ENCODE peak calls at places on chromosomes 1 and 21, in five cellular contexts. T, A, E, V and B are unnamed samples.
A peak's percentile ranks its signal among the peaks of the same experiment; 100 is the strongest.

GRCh38 chr1:33960496-33960895 is 96.6 kb downstream of the HMGB4 start:
- DNase-seq in T (no peak), A (no peak), E (no peak), V (no peak), B (no peak)

GRCh38 chr1:94821636-94822305 is 1.6 kb downstream of the SLC44A3 start:
- DNase-seq in T (no peak), A (no peak), E (no peak), V (no peak), B (no peak)

GRCh38 chr1:246297314-246298273 is 209.5 kb downstream of the SMYD3 start:
- DNase-seq in T (no peak), A (no peak), E (no peak), V (no peak), B (no peak)

GRCh38 chr1:187928717-187929116 is 1100.0 kb downstream of the PLA2G4A start:
- DNase-seq in T (no peak), A (no peak), E (no peak), V (no peak), B (no peak)

GRCh38 chr21:46555678-46556077 is 49.2 kb downstream of the S100B start:
- DNase-seq in T (no peak), A (no peak), E (no peak), V (no peak), B (peak; percentile 58)

GRCh38 chr21:41924355-41924754 is 29.5 kb downstream of the C2CD2 start:
- DNase-seq in T (no peak), A (no peak), E (no peak), V (no peak), B (no peak)

GRCh38 chr21:29933088-29933487 is 6.7 kb downstream of the GRIK1 start:
- DNase-seq in T (no peak), A (no peak), E (no peak), V (no peak), B (no peak)

GRCh38 chr1:201786824-201787223 is 42.1 kb upstream of the IPO9 start:
- DNase-seq in T (no peak), A (no peak), E (no peak), V (no peak), B (peak; percentile 90)

GRCh38 chr1:18491168-18491567 is 10.4 kb downstream of the KLHDC7A start:
- DNase-seq in T (no peak), A (no peak), E (peak; percentile 7), V (no peak), B (no peak)

GRCh38 chr1:153680120-153680403 is 1.6 kb downstream of the NPR1 start:
- DNase-seq in T (no peak), A (no peak), E (peak; percentile 59), V (no peak), B (no peak)

GRCh38 chr1:84300501-84300900 is 1.0 kb upstream of the SAMD13 start:
- DNase-seq in T (no peak), A (no peak), E (no peak), V (no peak), B (no peak)

GRCh38 chr1:37410815-37411214 is 63.6 kb upstream of the ZC3H12A start:
- DNase-seq in T (no peak), A (no peak), E (peak; percentile 93), V (no peak), B (no peak)

GRCh38 chr1:51310871-51311613 is 19.3 kb downstream of the TTC39A start:
- DNase-seq in T (no peak), A (no peak), E (peak; percentile 38), V (no peak), B (no peak)

GRCh38 chr1:185733818-185734709 is at the start of gene HMCN1:
- DNase-seq in T (no peak), A (no peak), E (peak; percentile 95), V (peak; percentile 54), B (peak; percentile 87)

GRCh38 chr1:27951396-27951795 is 8.4 kb upstream of the XKR8 start:
- DNase-seq in T (no peak), A (no peak), E (no peak), V (no peak), B (no peak)

GRCh38 chr21:35400233-35400939 is 351.3 kb upstream of the RUNX1 start:
- DNase-seq in T (peak; percentile 77), A (no peak), E (peak; percentile 57), V (peak; percentile 32), B (no peak)

GRCh38 chr1:162719678-162720077 is 70.8 kb upstream of the HSD17B7 start:
- DNase-seq in T (no peak), A (no peak), E (no peak), V (no peak), B (no peak)

GRCh38 chr1:16115468-16116363 is 40.2 kb downstream of the EPHA2 start:
- DNase-seq in T (no peak), A (peak; percentile 46), E (peak; percentile 97), V (no peak), B (no peak)

DNA sequence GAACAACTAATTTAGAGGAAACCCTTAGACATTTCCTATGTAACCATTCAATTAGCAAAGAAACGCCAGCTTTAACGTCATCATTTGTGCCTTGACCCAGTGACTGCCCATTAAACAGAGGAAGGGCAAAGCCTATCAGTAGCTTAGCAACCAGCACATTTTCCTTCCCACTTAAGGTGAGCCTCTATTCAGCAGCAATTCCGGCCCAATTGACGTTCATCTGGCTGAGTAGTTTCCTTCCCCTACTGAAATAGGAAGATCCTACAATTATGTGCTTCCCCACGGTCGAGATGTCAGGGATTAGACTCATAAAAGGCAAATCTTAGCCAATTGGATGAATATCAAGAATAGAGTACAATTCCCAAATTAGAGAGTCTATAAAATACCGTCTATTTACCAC is 482.1 kb upstream of the ADAMTS5 start:
- DNase-seq in T (no peak), A (no peak), E (no peak), V (no peak), B (no peak)
- H3K27ac ChIP-seq in T (no peak overlapping the region), A (no peak overlapping the region), E (no peak overlapping the region), V (no peak overlapping the region), B (no peak overlapping the region)

GRCh38 chr1:145795257-145795881 is 28.5 kb downstream of the RNF115 start:
- DNase-seq in T (no peak), A (no peak), E (no peak), V (no peak), B (no peak)
- H3K36me3 ChIP-seq in T (peaks cover 7% of the 10 kb centered on the region), A (no peaks in the 10 kb centered on the region), E (peaks cover 38% of the 10 kb centered on the region), V (no peaks in the 10 kb centered on the region), B (peaks cover 3% of the 10 kb centered on the region)

GRCh38 chr1:39701092-39701460 is 9.8 kb upstream of the HPCAL4 start:
- DNase-seq in T (no peak), A (no peak), E (peak; percentile 80), V (no peak), B (no peak)
- H3K4me3 ChIP-seq in T (no peak overlapping the region), A (no peak overlapping the region), E (no peak overlapping the region), V (no peak overlapping the region), B (peak overlapping the region; percentile 24)

GRCh38 chr1:99758073-99758511 is 8.3 kb downstream of the FRRS1 start:
- DNase-seq in T (peak; percentile 39), A (no peak), E (no peak), V (no peak), B (no peak)

GRCh38 chr1:99754697-99755096 is 11.7 kb downstream of the FRRS1 start:
- DNase-seq in T (no peak), A (no peak), E (no peak), V (no peak), B (no peak)

GRCh38 chr1:99756598-99756997 is 9.8 kb downstream of the FRRS1 start:
- DNase-seq in T (no peak), A (no peak), E (no peak), V (no peak), B (no peak)

GRCh38 chr1:99754055-99754626 is 12.3 kb downstream of the FRRS1 start:
- DNase-seq in T (no peak), A (no peak), E (no peak), V (no peak), B (no peak)

GRCh38 chr1:99755664-99756063 is 10.8 kb downstream of the FRRS1 start:
- DNase-seq in T (no peak), A (no peak), E (no peak), V (no peak), B (no peak)
- H3K27ac ChIP-seq in T (no peak overlapping the region), A (no peak overlapping the region), E (no peak overlapping the region), V (no peak overlapping the region), B (no peak overlapping the region)